ENCODE peak calls at places on chromosomes 2 and 18, in five cellular contexts. A, O, T, U and W are unnamed samples.

GRCh38 chr18:75455249-75456183 is 28.0 kb upstream of the SMIM21 start:
- DNase-seq in U (no peak), T (peak), O (no peak), A (peak), W (peak)

GRCh38 chr2:85400951-85401805 is 9.0 kb downstream of the CAPG start:
- DNase-seq in U (no peak), A (no peak), T (no peak), O (no peak), W (no peak)

GRCh38 chr2:156687126-156687525 is 250.9 kb downstream of the GPD2 start:
- DNase-seq in O (no peak), U (no peak), T (no peak), A (no peak), W (no peak)

GRCh38 chr2:173997269-173997668 is 32.1 kb upstream of the SP3 start:
- DNase-seq in A (no peak), T (peak), O (peak), U (peak), W (peak)

GRCh38 chr2:120497261-120497977 is 151.5 kb downstream of the INHBB start:
- DNase-seq in O (no peak), T (no peak), A (no peak), U (no peak), W (no peak)

GRCh38 chr2:57733959-57734358 is 312.6 kb upstream of the VRK2 start:
- DNase-seq in A (no peak), O (no peak), T (no peak), U (no peak), W (no peak)

GRCh38 chr2:237315170-237315880 is 98.6 kb downstream of the COL6A3 start:
- DNase-seq in A (peak), U (no peak), O (peak), T (peak), W (peak)

GRCh38 chr18:42052137-42052708 is 97.2 kb downstream of the PIK3C3 start:
- DNase-seq in T (peak), O (no peak), A (peak), U (no peak), W (peak)

GRCh38 chr2:226352941-226353558 is 446.6 kb downstream of the IRS1 start:
- DNase-seq in O (no peak), T (no peak), U (no peak), A (no peak), W (no peak)

GRCh38 chr18:62339106-62339988 is 14.2 kb downstream of the TNFRSF11A start:
- DNase-seq in O (peak), A (peak), U (no peak), T (peak), W (peak)

GRCh38 chr18:3493501-3494244 is 43.7 kb downstream of the TGIF1 start:
- DNase-seq in A (no peak), O (no peak), U (no peak), T (no peak), W (no peak)

GRCh38 chr2:108449410-108450200 is 599 bp downstream of the GCC2 start:
- DNase-seq in O (peak), T (peak), A (peak), U (peak), W (peak)

GRCh38 chr18:75204978-75205759 is 3.8 kb downstream of the PTGR3 start:
- DNase-seq in U (no peak), A (peak), T (peak), O (no peak), W (no peak)

GRCh38 chr18:78913830-78914585 is 65.6 kb upstream of the SALL3 start:
- DNase-seq in O (no peak), T (no peak), U (no peak), A (no peak), W (no peak)

GRCh38 chr18:37529863-37530262 is 35.7 kb downstream of the CELF4 start:
- DNase-seq in A (no peak), U (peak), T (no peak), O (peak), W (peak)

GRCh38 chr2:216692636-216693413 is 2.5 kb downstream of the IGFBP5 start:
- DNase-seq in O (peak), U (peak), T (peak), A (peak), W (peak)

GRCh38 chr2:23356711-23357110 is 28.3 kb upstream of the KLHL29 start:
- DNase-seq in O (no peak), T (no peak), A (no peak), U (no peak), W (no peak)
- H3K4me3 ChIP-seq in O (no peak), T (no peak), A (no peak), U (no peak), W (no peak)

GRCh38 chr2:37421686-37422085 is 77.3 kb downstream of the QPCT start:
- DNase-seq in T (no peak), A (no peak), O (no peak), U (no peak), W (no peak)
- TF ChIP-seq CTCF in T (no peak), A (no peak), O (no peak), U (no peak), W (no peak)

DNA sequence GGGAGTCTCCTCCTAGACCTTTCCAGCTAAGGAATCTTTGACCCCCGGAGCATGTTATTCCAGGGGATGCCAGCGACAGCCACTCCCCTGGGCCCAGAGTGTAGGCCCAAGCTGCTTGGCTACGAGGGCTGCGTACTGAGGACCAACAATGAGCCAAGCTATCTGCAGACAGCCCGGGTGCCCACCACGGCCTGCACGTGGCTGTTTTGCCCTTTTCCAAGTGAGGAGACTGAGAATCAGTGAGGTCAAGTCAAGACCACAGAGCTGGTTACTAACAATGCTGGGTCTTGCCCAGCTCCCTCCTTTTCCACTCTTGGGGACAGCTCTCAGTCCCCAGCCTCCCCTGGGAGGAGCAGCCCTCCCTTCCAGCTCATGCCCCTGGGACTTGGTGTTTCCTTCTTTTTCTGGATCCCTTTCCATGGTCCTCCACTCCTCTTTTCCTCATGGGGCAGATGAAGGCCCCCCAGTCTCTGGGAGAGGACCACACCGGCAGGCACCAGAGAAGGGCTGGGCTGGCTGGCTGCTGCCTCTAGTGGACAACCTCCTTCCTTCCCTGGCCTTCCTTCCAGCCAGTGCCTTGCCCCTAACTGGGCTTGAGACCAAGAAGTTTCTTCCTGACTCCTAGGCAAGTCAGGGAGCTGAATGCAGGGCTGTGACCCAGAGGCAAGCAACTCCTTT is 550 bp upstream of the MALL start:
- DNase-seq in T (peak), O (peak), U (no peak), A (peak), W (peak)
- H3K4me3 ChIP-seq in T (peak), O (no peak), U (no peak), A (peak), W (peak)

DNA sequence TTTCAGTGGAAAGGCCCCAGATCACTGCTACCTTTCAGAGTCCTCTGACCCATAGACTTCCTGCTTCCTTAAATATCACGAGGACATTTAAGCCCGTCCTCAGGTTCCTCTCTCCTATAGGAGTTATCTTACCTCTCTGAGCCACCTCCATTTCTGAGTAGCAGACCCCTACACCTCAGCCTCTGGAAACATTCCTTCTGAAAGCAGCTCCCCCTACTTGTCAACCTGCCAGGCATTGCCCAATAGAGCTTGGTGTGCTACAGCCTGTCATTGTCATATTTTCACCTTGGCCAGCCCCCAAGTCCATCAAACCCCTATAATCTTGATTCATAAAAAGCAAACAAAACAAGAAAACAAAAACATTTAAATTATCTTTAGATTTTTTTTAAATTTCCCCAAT is 717.9 kb upstream of the SLC8A1 start:
- DNase-seq in U (no peak), O (no peak), A (peak), T (no peak), W (no peak)
- TF ChIP-seq CTCF in U (no peak), O (no peak), A (peak), T (no peak), W (no peak)

GRCh38 chr18:34591920-34592444 is 118.1 kb upstream of the DTNA start:
- DNase-seq in T (no peak), U (no peak), A (no peak), O (no peak), W (no peak)

GRCh38 chr18:34595673-34596072 is 114.4 kb upstream of the DTNA start:
- DNase-seq in O (peak), T (peak), U (peak), A (peak), W (peak)

GRCh38 chr18:34592961-34593382 is 117.1 kb upstream of the DTNA start:
- DNase-seq in O (peak), T (peak), A (peak), U (no peak), W (peak)

GRCh38 chr18:34590503-34590902 is 119.6 kb upstream of the DTNA start:
- DNase-seq in O (no peak), A (no peak), U (no peak), T (no peak), W (no peak)

GRCh38 chr18:34594243-34594642 is 115.9 kb upstream of the DTNA start:
- DNase-seq in O (no peak), T (no peak), U (no peak), A (no peak), W (no peak)
- H3K4me3 ChIP-seq in O (no peak), T (no peak), U (no peak), A (no peak), W (no peak)